ENCODE peak calls at places on chromosomes 13 and 19, in eight cellular contexts. N is left lung; R is activated naive CD8-positive, alpha-beta T cell treated with anti-CD3 and anti-CD28 coated beads, Interleukin-2, amount 10 ng/mL, durations not matched to agents 7 days and 5 days; V is K562; U is left ventricle myocardium superior; Z is A549; L is psoas muscle; P is lower lobe of right lung. H is an unnamed sample.

GRCh38 chr13:24008679-24009078 is 111.4 kb upstream of the C1QTNF9B start:
- ATAC-seq in V (no peak), L (no peak), Z (no peak), P (no peak), U (no peak), R (no peak), N (no peak), H (no peak)

GRCh38 chr19:2561895-2562294 is 86.0 kb downstream of the GADD45B start:
- ATAC-seq in P (no peak), L (no peak), R (peak), U (peak), Z (no peak), V (no peak), N (peak), H (no peak)

GRCh38 chr19:22422220-22422619 is at the start of gene ZNF98:
- ATAC-seq in U (peak), V (no peak), L (no peak), P (no peak), N (no peak), R (no peak), Z (no peak), H (peak)

GRCh38 chr13:86760620-86761019 is 910.6 kb upstream of the SLITRK5 start:
- ATAC-seq in V (no peak), N (no peak), R (no peak), Z (no peak), L (no peak), U (no peak), P (no peak), H (no peak)

GRCh38 chr13:98874029-98874397 is 103.9 kb downstream of the DOCK9 start:
- ATAC-seq in L (no peak), P (no peak), Z (no peak), U (no peak), R (no peak), N (no peak), V (no peak), H (no peak)

GRCh38 chr13:102779426-102780159 is 6.0 kb upstream of the TEX30 start:
- ATAC-seq in U (no peak), N (no peak), Z (no peak), L (no peak), P (no peak), R (peak), V (peak), H (no peak)

GRCh38 chr13:99031725-99032298 is 53.9 kb upstream of the DOCK9 start:
- ATAC-seq in Z (no peak), V (no peak), L (no peak), R (no peak), N (peak), U (no peak), P (peak), H (peak)

GRCh38 chr19:12364391-12365093 is 941 bp downstream of the ZNF442 start:
- ATAC-seq in U (peak), Z (no peak), N (peak), R (no peak), L (peak), P (peak), V (peak), H (no peak)

GRCh38 chr19:5131031-5131865 is 162.3 kb downstream of the KDM4B start:
- ATAC-seq in U (no peak), Z (no peak), V (no peak), P (no peak), R (peak), N (no peak), L (no peak), H (no peak)

GRCh38 chr13:21420706-21421105 is 38.4 kb downstream of the ZDHHC20 start:
- ATAC-seq in L (peak), Z (no peak), V (no peak), R (no peak), P (no peak), N (peak), U (no peak), H (no peak)

GRCh38 chr13:33859691-33860303 is 41.8 kb downstream of the RFC3 start:
- ATAC-seq in V (no peak), N (no peak), P (no peak), U (no peak), L (no peak), Z (no peak), R (no peak), H (no peak)

GRCh38 chr13:99421758-99422555 is 79.3 kb upstream of the TM9SF2 start:
- ATAC-seq in P (no peak), V (no peak), N (no peak), L (no peak), R (no peak), U (no peak), Z (no peak), H (no peak)

GRCh38 chr13:90217275-90217674 is 1130.2 kb upstream of the MIR17HG start:
- ATAC-seq in U (no peak), P (no peak), Z (no peak), V (no peak), L (no peak), N (no peak), R (no peak), H (no peak)

GRCh38 chr19:16330811-16331690 is 6.4 kb downstream of the KLF2 start:
- ATAC-seq in N (no peak), V (peak), Z (peak), R (no peak), P (no peak), L (no peak), U (no peak), H (no peak)

GRCh38 chr13:70253411-70253810 is 145.2 kb upstream of the KLHL1 start:
- ATAC-seq in N (no peak), Z (no peak), R (no peak), V (no peak), L (no peak), U (no peak), P (no peak), H (no peak)

GRCh38 chr19:3279306-3279705 is 54.8 kb downstream of the CELF5 start:
- ATAC-seq in V (no peak), N (no peak), R (no peak), P (no peak), Z (no peak), U (no peak), L (no peak), H (no peak)

GRCh38 chr13:114155923-114156883 is 22.9 kb upstream of the CFAP97D2 start:
- ATAC-seq in L (no peak), U (no peak), V (no peak), N (no peak), P (no peak), R (peak), Z (peak), H (no peak)

GRCh38 chr19:28494466-28494865 is 718.5 kb downstream of the UQCRFS1 start:
- ATAC-seq in V (peak), N (no peak), R (no peak), P (no peak), U (no peak), L (no peak), Z (no peak), H (no peak)

GRCh38 chr13:29791508-29791907 is 58.9 kb downstream of the UBL3 start:
- ATAC-seq in U (no peak), N (no peak), L (no peak), R (no peak), Z (no peak), V (no peak), P (no peak), H (no peak)

GRCh38 chr19:1276620-1277007 is 1.3 kb downstream of the FAM174C start:
- ATAC-seq in Z (no peak), U (no peak), L (no peak), N (no peak), P (no peak), V (no peak), R (no peak), H (no peak)

GRCh38 chr19:3098515-3099346 is 4.6 kb downstream of the GNA11 start:
- ATAC-seq in P (peak), U (peak), Z (no peak), N (peak), R (peak), L (peak), V (no peak), H (peak)

H was measured in gastroesophageal sphincter.